ENCODE peak calls at places on chromosomes 4 and X, in eight cellular contexts. L is HCT116, S is endothelial cell of umbilical vein, Q is A549, B is GM12878, K is K562, W is H1, E is HepG2. C is an unnamed sample.

GRCh38 chr4:67035501-67035900 is 509.8 kb downstream of the CENPC start:
- DNase-seq in L (no peak), S (no peak), Q (no peak), B (no peak), K (no peak), W (no peak), E (peak; percentile 20), C (no peak)

GRCh38 chrX:861335-861890 is 230.8 kb downstream of the SHOX start:
- DNase-seq in L (no peak), S (no peak), Q (no peak), B (no peak), K (no peak), W (no peak), E (no peak), C (no peak)

GRCh38 chr4:110540606-110541440 is 64.9 kb downstream of the ENPEP start:
- DNase-seq in L (no peak), S (peak; percentile 94), Q (no peak), B (no peak), K (no peak), W (no peak), E (no peak), C (no peak)

GRCh38 chr4:147340547-147341225 is 140.2 kb upstream of the EDNRA start:
- DNase-seq in L (peak; percentile 78), S (peak; percentile 43), Q (no peak), B (peak; percentile 19), K (no peak), W (no peak), E (no peak), C (no peak)

GRCh38 chr4:108044951-108045686 is 55.4 kb downstream of the HADH start:
- DNase-seq in L (no peak), S (no peak), Q (no peak), B (no peak), K (peak; percentile 65), W (no peak), E (no peak), C (no peak)

GRCh38 chrX:55794420-55794819 is 76.9 kb downstream of the RRAGB start:
- DNase-seq in L (no peak), S (no peak), Q (no peak), B (peak; percentile 73), K (no peak), W (no peak), E (no peak), C (no peak)

GRCh38 chr4:75549019-75549418 is 6.8 kb upstream of the ODAPH start:
- DNase-seq in L (no peak), S (no peak), Q (no peak), B (no peak), K (no peak), W (no peak), E (no peak), C (no peak)

GRCh38 chrX:44872319-44872816 is 620 bp upstream of the KDM6A start:
- DNase-seq in L (no peak), S (peak; percentile 45), Q (peak; percentile 40), B (no peak), K (peak; percentile 49), W (no peak), E (no peak), C (no peak)

GRCh38 chrX:124455966-124456365 is 109.6 kb downstream of the SH2D1A start:
- DNase-seq in L (no peak), S (no peak), Q (no peak), B (no peak), K (no peak), W (no peak), E (no peak), C (no peak)

GRCh38 chr4:69896530-69897116 is 34.2 kb upstream of the CSN1S1 start:
- DNase-seq in L (peak; percentile 7), S (no peak), Q (no peak), B (no peak), K (no peak), W (no peak), E (peak; percentile 12), C (peak; percentile 2)

GRCh38 chrX:21373637-21374162 is 518 bp upstream of the CNKSR2 start:
- DNase-seq in L (no peak), S (no peak), Q (peak; percentile 28), B (no peak), K (no peak), W (no peak), E (no peak), C (no peak)

GRCh38 chr4:5751918-5752802 is 41.2 kb downstream of the EVC start:
- DNase-seq in L (no peak), S (peak; percentile 59), Q (no peak), B (no peak), K (no peak), W (peak; percentile 46), E (no peak), C (no peak)

GRCh38 chr4:169724251-169724650 is 33.5 kb downstream of the HPF1 start:
- DNase-seq in L (no peak), S (no peak), Q (no peak), B (no peak), K (no peak), W (no peak), E (no peak), C (no peak)

GRCh38 chr4:40915318-40916217 is 165.8 kb downstream of the NSUN7 start:
- DNase-seq in L (no peak), S (no peak), Q (no peak), B (no peak), K (no peak), W (no peak), E (no peak), C (no peak)

GRCh38 chrX:96379951-96380350 is 304.7 kb upstream of the DIAPH2 start:
- DNase-seq in L (no peak), S (peak; percentile 55), Q (no peak), B (no peak), K (no peak), W (no peak), E (no peak), C (no peak)

GRCh38 chr4:26613242-26613641 is 29.4 kb downstream of the TBC1D19 start:
- DNase-seq in L (no peak), S (no peak), Q (no peak), B (no peak), K (peak; percentile 25), W (no peak), E (no peak), C (no peak)

GRCh38 chr4:1985287-1985686 is 23.5 kb downstream of the NELFA start:
- DNase-seq in L (no peak), S (no peak), Q (no peak), B (no peak), K (no peak), W (no peak), E (no peak), C (no peak)

GRCh38 chr4:17260395-17260907 is 251.4 kb downstream of the QDPR start:
- DNase-seq in L (no peak), S (no peak), Q (no peak), B (no peak), K (peak; percentile 5), W (no peak), E (no peak), C (peak; percentile 18)

GRCh38 chrX:90883479-90883878 is 551.2 kb upstream of the PABPC5 start:
- DNase-seq in L (no peak), S (no peak), Q (no peak), B (no peak), K (no peak), W (no peak), E (no peak), C (no peak)

GRCh38 chr4:70651864-70652506 is 14.3 kb downstream of the JCHAIN start:
- DNase-seq in L (peak; percentile 52), S (peak; percentile 55), Q (peak; percentile 15), B (no peak), K (peak; percentile 41), W (no peak), E (peak; percentile 27), C (peak; percentile 45)

GRCh38 chrX:40175416-40176255 is 77.9 kb upstream of the BCOR start:
- DNase-seq in L (no peak), S (peak; percentile 42), Q (peak; percentile 13), B (no peak), K (peak; percentile 91), W (no peak), E (peak; percentile 47), C (peak; percentile 93)
- TF ChIP-seq POLR2A in L (peak; percentile 5), S (peak; percentile 33), Q (no peak), B (peak; percentile 85), K (peak; percentile 75), W (no peak), E (no peak), C (peak; percentile 47)

GRCh38 chr4:53040459-53040815 is 178.3 kb downstream of the RASL11B start:
- DNase-seq in L (no peak), S (no peak), Q (no peak), B (no peak), K (no peak), W (no peak), E (no peak), C (no peak)
- TF ChIP-seq MAX in L (no peak), S (no peak), Q (no peak), B (no peak), K (no peak), W (no peak), E (no peak), C (no peak)

GRCh38 chrX:69215161-69215560 is 49.9 kb upstream of the PJA1 start:
- DNase-seq in L (no peak), S (no peak), Q (no peak), B (no peak), K (no peak), W (no peak), E (no peak), C (no peak)

GRCh38 chrX:69211701-69212100 is 46.4 kb upstream of the PJA1 start:
- DNase-seq in L (no peak), S (no peak), Q (no peak), B (no peak), K (no peak), W (no peak), E (no peak), C (no peak)

GRCh38 chrX:69216446-69216845 is 51.2 kb upstream of the PJA1 start:
- DNase-seq in L (no peak), S (no peak), Q (no peak), B (no peak), K (no peak), W (no peak), E (no peak), C (no peak)

GRCh38 chrX:69216911-69217310 is 51.7 kb upstream of the PJA1 start:
- DNase-seq in L (no peak), S (no peak), Q (no peak), B (no peak), K (no peak), W (no peak), E (no peak), C (no peak)

GRCh38 chrX:69214463-69214862 is 49.2 kb upstream of the PJA1 start:
- DNase-seq in L (no peak), S (no peak), Q (no peak), B (no peak), K (no peak), W (no peak), E (no peak), C (no peak)
- TF ChIP-seq POLR2A in L (no peak), S (no peak), Q (no peak), B (no peak), K (no peak), W (no peak), E (no peak), C (no peak)

DNA sequence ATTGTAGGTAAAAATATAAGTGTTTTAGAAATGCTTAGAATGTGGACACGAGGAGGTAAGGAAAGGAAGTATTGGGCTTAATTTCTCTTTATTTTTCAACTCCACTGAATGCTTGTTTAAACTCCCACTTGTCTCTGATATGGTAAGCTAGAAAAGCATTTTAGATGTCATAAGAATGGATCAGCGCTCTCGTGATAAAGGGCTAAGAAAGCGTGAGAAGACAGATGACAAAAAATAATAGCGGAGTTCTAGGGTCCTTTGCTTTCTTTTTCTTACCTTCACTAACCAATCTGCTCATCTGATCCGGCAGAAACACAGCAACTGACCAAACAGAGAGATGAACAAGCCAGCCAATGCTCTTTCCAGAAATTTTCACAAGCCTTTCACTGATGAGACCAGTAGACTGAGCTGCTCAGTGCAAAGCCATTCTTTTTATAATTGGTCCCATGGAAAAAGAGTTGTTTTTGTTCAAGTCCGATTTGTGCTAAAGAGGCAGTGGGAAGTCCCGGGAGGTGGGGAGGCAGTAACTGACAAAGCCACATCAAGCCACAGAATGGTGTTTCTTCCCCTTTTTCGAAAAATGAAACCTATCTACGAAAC is at the start of gene TASL:
- DNase-seq in L (no peak), S (no peak), Q (no peak), B (peak; percentile 94), K (no peak), W (no peak), E (no peak), C (peak; percentile 92)
- TF ChIP-seq MAX in L (no peak), S (no peak), Q (no peak), B (no peak), K (no peak), W (no peak), E (no peak), C (no peak)

C was measured in NB4.